ENCODE peak calls at places on chromosomes 4 and X, in seven cellular contexts. H, M, L, R, A, T and D are unnamed samples.

GRCh38 chr4:166981847-166982246 is 252.4 kb downstream of the SPOCK3 start:
- DNase-seq in H (no peak), L (no peak), R (no peak), T (no peak), A (no peak), M (no peak), D (peak; percentile 37)

GRCh38 chrX:65811558-65812228 is 144.2 kb downstream of the MSN start:
- DNase-seq in M (no peak), R (no peak), L (no peak), H (no peak), T (no peak), A (no peak), D (no peak)

GRCh38 chrX:108439434-108439883 is at the start of gene COL4A5:
- DNase-seq in L (no peak), M (peak; percentile 61), R (no peak), T (peak; percentile 80), A (peak; percentile 45), H (peak; percentile 25), D (peak; percentile 52)

GRCh38 chr4:108114503-108114902 is 54.2 kb downstream of the LEF1 start:
- DNase-seq in R (no peak), L (no peak), M (no peak), T (no peak), A (no peak), H (no peak), D (no peak)

GRCh38 chr4:172147702-172148101 is 334.5 kb downstream of the GALNTL6 start:
- DNase-seq in M (no peak), A (no peak), L (no peak), H (no peak), R (no peak), T (no peak), D (no peak)

GRCh38 chr4:185395255-185395955 is at the start of gene LRP2BP:
- DNase-seq in L (no peak), R (no peak), T (no peak), A (no peak), M (no peak), H (no peak), D (no peak)

GRCh38 chrX:103828529-103828928 is 3.5 kb downstream of the RAB9B start:
- DNase-seq in A (no peak), M (no peak), L (no peak), R (no peak), H (no peak), T (no peak), D (no peak)

GRCh38 chr4:65670331-65671031 is at the start of gene EPHA5:
- DNase-seq in H (peak; percentile 48), M (peak; percentile 72), R (no peak), L (no peak), T (no peak), A (peak; percentile 45), D (peak; percentile 82)

GRCh38 chr4:74671074-74671698 is 123.1 kb downstream of the BTC start:
- DNase-seq in L (peak; percentile 7), T (peak; percentile 70), R (no peak), A (no peak), H (no peak), M (no peak), D (no peak)

DNA sequence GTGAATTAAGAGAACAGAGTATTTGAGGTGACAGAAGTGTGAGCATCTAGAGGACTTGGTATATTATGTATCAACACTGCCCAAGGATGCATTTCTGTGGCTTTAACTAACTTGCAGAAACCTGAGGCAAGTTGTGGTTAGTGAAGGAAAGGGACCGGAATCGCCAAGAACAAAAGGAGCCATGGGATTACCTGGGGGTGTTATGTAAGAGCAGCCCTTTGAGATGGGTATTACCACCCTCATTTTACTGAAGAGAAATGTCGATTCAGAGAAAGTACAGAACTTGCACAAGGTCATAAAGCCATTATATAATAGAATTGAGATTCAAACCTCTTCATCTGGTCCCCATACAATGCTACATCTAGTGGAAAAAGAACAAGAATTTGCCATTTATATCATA is 14.3 kb downstream of the TENM3 start:
- DNase-seq in A (no peak), T (no peak), L (no peak), M (no peak), H (no peak), R (no peak), D (no peak)
- H3K9me3 ChIP-seq in A (no peaks in the 10 kb centered on the region), T (no peaks in the 10 kb centered on the region), L (no peaks in the 10 kb centered on the region), M (no peaks in the 10 kb centered on the region), H (no peaks in the 10 kb centered on the region), R (no peaks in the 10 kb centered on the region), D (no peaks in the 10 kb centered on the region)

DNA sequence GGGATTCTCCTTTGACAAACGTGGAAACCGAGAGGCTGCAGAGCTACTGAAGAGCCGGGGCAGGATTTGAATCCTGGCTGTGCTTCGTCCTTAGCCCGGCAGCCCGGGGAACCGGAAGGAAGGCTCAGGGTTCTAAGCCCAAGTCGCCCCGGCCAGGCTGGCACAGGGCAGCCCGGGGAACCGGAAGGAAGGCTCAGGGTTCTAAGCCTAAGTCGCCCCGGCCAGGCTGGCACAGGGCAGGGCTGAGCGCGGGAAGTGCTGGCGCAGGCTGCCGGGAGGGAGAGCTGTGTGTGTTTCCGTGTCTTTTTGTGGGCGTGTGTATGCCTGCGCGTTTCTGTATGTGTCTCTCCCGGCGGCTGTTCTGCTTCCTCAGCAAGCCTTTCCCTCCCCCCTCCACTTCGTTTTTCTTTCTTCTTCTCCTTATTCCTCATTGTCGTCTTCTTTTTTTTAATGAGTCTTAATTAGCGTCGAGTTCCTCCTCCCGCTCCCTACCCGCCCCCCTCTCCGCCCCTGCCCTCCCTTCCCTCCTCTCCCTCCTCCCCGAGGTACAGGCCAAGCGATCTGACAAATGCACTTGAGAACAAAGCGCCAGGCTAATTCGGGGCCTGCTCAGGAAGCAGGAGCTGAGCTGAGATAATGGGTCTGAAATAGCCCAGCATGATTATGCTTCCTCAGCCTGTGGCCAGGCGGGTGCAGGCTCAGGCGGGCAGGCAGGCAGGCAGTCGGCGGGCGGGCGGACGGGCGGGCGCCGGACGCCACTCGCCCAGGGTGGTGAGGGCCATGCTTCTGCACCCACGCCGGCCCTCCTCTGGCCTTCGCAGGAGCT is 65.9 kb downstream of the EFNB1 start:
- DNase-seq in L (no peak), R (no peak), A (peak; percentile 78), M (peak; percentile 76), H (peak; percentile 55), T (no peak), D (peak; percentile 83)
- H3K9me3 ChIP-seq in L (no peaks in the 10 kb centered on the region), R (no peaks in the 10 kb centered on the region), A (no peaks in the 10 kb centered on the region), M (no peaks in the 10 kb centered on the region), H (no peaks in the 10 kb centered on the region), T (no peaks in the 10 kb centered on the region), D (no peaks in the 10 kb centered on the region)

GRCh38 chr4:88357262-88357661 is 21.4 kb upstream of the HERC6 start:
- DNase-seq in M (no peak), R (no peak), L (no peak), A (no peak), T (no peak), H (no peak), D (no peak)
- H3K9me3 ChIP-seq in M (no peaks in the 10 kb centered on the region), R (no peaks in the 10 kb centered on the region), L (peaks cover 5% of the 10 kb centered on the region), A (no peaks in the 10 kb centered on the region), T (no peaks in the 10 kb centered on the region), H (peaks cover 25% of the 10 kb centered on the region), D (peaks cover 1% of the 10 kb centered on the region)

GRCh38 chr4:127698789-127699200 is 31.4 kb upstream of the SLC25A31 start:
- DNase-seq in A (no peak), L (no peak), T (peak; percentile 81), R (no peak), H (no peak), M (no peak), D (no peak)
- H3K9me3 ChIP-seq in A (no peaks in the 10 kb centered on the region), L (no peaks in the 10 kb centered on the region), T (no peaks in the 10 kb centered on the region), R (no peaks in the 10 kb centered on the region), H (peaks cover 13% of the 10 kb centered on the region), M (no peaks in the 10 kb centered on the region), D (no peaks in the 10 kb centered on the region)

GRCh38 chrX:144379156-144379555 is 495.3 kb downstream of the UBE2NL start:
- DNase-seq in T (no peak), L (no peak), M (no peak), A (no peak), H (no peak), R (no peak), D (no peak)
- H3K9me3 ChIP-seq in T (no peaks in the 10 kb centered on the region), L (no peaks in the 10 kb centered on the region), M (no peaks in the 10 kb centered on the region), A (no peaks in the 10 kb centered on the region), H (no peaks in the 10 kb centered on the region), R (no peaks in the 10 kb centered on the region), D (no peaks in the 10 kb centered on the region)

GRCh38 chrX:45368705-45369104 is 168.0 kb upstream of the DIPK2B start:
- DNase-seq in M (no peak), T (no peak), A (no peak), R (no peak), H (no peak), L (no peak), D (no peak)

GRCh38 chrX:45372151-45372550 is 171.5 kb upstream of the DIPK2B start:
- DNase-seq in R (no peak), A (no peak), T (no peak), L (no peak), M (no peak), H (no peak), D (no peak)
- H3K9me3 ChIP-seq in R (no peaks in the 10 kb centered on the region), A (no peaks in the 10 kb centered on the region), T (no peaks in the 10 kb centered on the region), L (no peaks in the 10 kb centered on the region), M (no peaks in the 10 kb centered on the region), H (peaks cover 30% of the 10 kb centered on the region), D (peaks cover 2% of the 10 kb centered on the region)